ENCODE peak calls at places on chromosomes 11 and 22, in six cellular contexts. X, T, I, S, Y and V are unnamed samples.

GRCh38 chr11:134560566-134561347 is 148.7 kb upstream of the B3GAT1 start:
- DNase-seq in I (peak; percentile 48), T (peak; percentile 42), S (no peak), Y (no peak), X (no peak), V (no peak)

GRCh38 chr11:10426475-10426874 is 28.6 kb upstream of the AMPD3 start:
- DNase-seq in X (no peak), S (no peak), I (no peak), Y (no peak), T (no peak), V (no peak)

GRCh38 chr11:120925944-120926343 is 98.0 kb upstream of the TBCEL start:
- DNase-seq in X (no peak), I (no peak), S (no peak), Y (peak; percentile 92), T (no peak), V (no peak)

GRCh38 chr11:131746201-131746600 is 375.8 kb downstream of the NTM start:
- DNase-seq in I (no peak), T (no peak), X (no peak), S (no peak), Y (no peak), V (no peak)

GRCh38 chr22:45503816-45504702 is 1.4 kb downstream of the FBLN1 start:
- DNase-seq in Y (no peak), S (peak; percentile 52), I (no peak), T (peak; percentile 66), X (no peak), V (peak; percentile 50)

GRCh38 chr11:83521647-83522596 is 235.8 kb upstream of the CCDC90B start:
- DNase-seq in Y (peak; percentile 32), X (no peak), T (peak; percentile 51), I (no peak), S (no peak), V (peak; percentile 37)

GRCh38 chr11:126175261-126175885 is 36.1 kb downstream of the RPUSD4 start:
- DNase-seq in T (no peak), I (no peak), Y (no peak), S (no peak), X (no peak), V (no peak)

GRCh38 chr22:19800761-19801244 is 40.2 kb downstream of the TBX1 start:
- DNase-seq in S (peak; percentile 56), T (peak; percentile 61), I (no peak), Y (no peak), X (no peak), V (peak; percentile 29)

GRCh38 chr11:78262710-78263109 is 74.0 kb downstream of the USP35 start:
- DNase-seq in Y (no peak), I (no peak), X (no peak), T (no peak), S (no peak), V (no peak)

GRCh38 chr11:79182794-79183193 is 258.0 kb downstream of the TENM4 start:
- DNase-seq in I (no peak), Y (no peak), T (no peak), S (no peak), X (no peak), V (no peak)

GRCh38 chr11:117457031-117457785 is 129.6 kb downstream of the CEP164 start:
- DNase-seq in I (peak; percentile 43), X (no peak), Y (no peak), S (no peak), T (no peak), V (no peak)

GRCh38 chr11:82722236-82722635 is 11.4 kb downstream of the FAM181B start:
- DNase-seq in T (no peak), X (no peak), Y (no peak), S (no peak), I (no peak), V (no peak)

GRCh38 chr11:100563541-100564280 is 123.4 kb upstream of the ARHGAP42 start:
- DNase-seq in X (no peak), Y (no peak), I (no peak), T (no peak), S (no peak), V (no peak)

GRCh38 chr11:64094463-64095223 is 58.9 kb downstream of the FLRT1 start:
- DNase-seq in Y (no peak), X (peak; percentile 71), S (no peak), T (no peak), I (no peak), V (no peak)

GRCh38 chr22:44026630-44027511 is 2.8 kb downstream of the PARVB start:
- DNase-seq in X (peak; percentile 74), S (peak; percentile 70), I (peak; percentile 88), T (no peak), Y (peak; percentile 79), V (no peak)

GRCh38 chr22:23190526-23190925 is 10.2 kb downstream of the BCR start:
- DNase-seq in Y (no peak), S (no peak), I (no peak), T (no peak), X (no peak), V (no peak)

GRCh38 chr22:45772726-45773125 is 101.1 kb downstream of the ATXN10 start:
- DNase-seq in X (no peak), T (no peak), I (no peak), S (no peak), Y (peak; percentile 56), V (no peak)

GRCh38 chr11:112364962-112365481 is 104.4 kb upstream of the PLET1 start:
- DNase-seq in S (no peak), X (no peak), I (no peak), Y (no peak), T (peak; percentile 49), V (no peak)

GRCh38 chr22:23673826-23674690 is 16.8 kb upstream of the RGL4 start:
- DNase-seq in T (no peak), S (peak; percentile 32), X (no peak), Y (no peak), I (no peak), V (no peak)

GRCh38 chr11:82960000-82960778 is 58.7 kb downstream of the DDIAS start:
- DNase-seq in S (no peak), T (no peak), I (no peak), X (no peak), Y (peak; percentile 81), V (no peak)

GRCh38 chr11:12693485-12694181 is 19.4 kb downstream of the TEAD1 start:
- DNase-seq in X (peak; percentile 65), Y (peak; percentile 22), T (peak; percentile 34), I (peak; percentile 71), S (peak; percentile 71), V (no peak)

GRCh38 chr22:20155330-20156041 is 4.6 kb upstream of the CCDC188 start:
- DNase-seq in T (peak; percentile 96), I (no peak), X (peak; percentile 61), Y (no peak), S (no peak), V (no peak)

GRCh38 chr22:20782601-20783299 is 8.8 kb downstream of the SERPIND1 start:
- DNase-seq in I (no peak), T (no peak), S (no peak), X (no peak), Y (no peak), V (no peak)

GRCh38 chr22:25069758-25070461 is 117.4 kb downstream of the KIAA1671 start:
- DNase-seq in T (no peak), S (no peak), I (peak; percentile 68), X (peak; percentile 71), Y (no peak), V (no peak)

GRCh38 chr11:134333951-134334350 is 2.2 kb downstream of the GLB1L2 start:
- DNase-seq in X (no peak), T (no peak), I (no peak), S (no peak), Y (no peak), V (no peak)

DNA sequence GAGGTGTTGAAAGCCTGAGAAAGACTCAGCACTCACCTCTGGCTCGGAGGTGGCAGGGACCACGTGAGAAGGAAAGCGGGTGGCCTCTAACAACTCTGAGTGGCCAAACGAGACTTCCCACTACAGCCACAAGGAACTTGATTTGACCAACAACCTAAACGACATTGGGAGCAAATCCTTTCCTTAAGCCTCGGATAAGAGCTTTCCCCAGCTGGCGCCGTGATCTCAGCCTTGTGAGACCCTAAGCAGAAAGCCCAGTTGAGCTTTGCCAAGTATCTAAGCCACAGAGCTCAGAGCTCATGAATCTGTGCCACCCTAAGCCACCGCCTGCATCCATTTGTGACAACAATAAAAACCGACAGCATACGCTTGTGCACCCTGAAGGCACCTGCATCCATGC is 636.0 kb downstream of the TBC1D22A start:
- DNase-seq in S (no peak), Y (no peak), I (no peak), X (no peak), T (no peak), V (no peak)
- H3K9me3 ChIP-seq in S (no peaks in the 10 kb centered on the region), Y (no peaks in the 10 kb centered on the region), I (no peaks in the 10 kb centered on the region), X (no peaks in the 10 kb centered on the region), T (no peaks in the 10 kb centered on the region), V (peaks cover 35% of the 10 kb centered on the region)

GRCh38 chr11:58905716-58906547 is 33.4 kb upstream of the GLYATL1 start:
- DNase-seq in T (peak; percentile 89), Y (no peak), S (no peak), X (no peak), I (no peak), V (no peak)
- H3K4me3 ChIP-seq in T (peak overlapping the region; percentile 73), Y (no peak overlapping the region), S (peak overlapping the region; percentile 23), X (no peak overlapping the region), I (no peak overlapping the region), V (peak overlapping the region; percentile 36)

DNA sequence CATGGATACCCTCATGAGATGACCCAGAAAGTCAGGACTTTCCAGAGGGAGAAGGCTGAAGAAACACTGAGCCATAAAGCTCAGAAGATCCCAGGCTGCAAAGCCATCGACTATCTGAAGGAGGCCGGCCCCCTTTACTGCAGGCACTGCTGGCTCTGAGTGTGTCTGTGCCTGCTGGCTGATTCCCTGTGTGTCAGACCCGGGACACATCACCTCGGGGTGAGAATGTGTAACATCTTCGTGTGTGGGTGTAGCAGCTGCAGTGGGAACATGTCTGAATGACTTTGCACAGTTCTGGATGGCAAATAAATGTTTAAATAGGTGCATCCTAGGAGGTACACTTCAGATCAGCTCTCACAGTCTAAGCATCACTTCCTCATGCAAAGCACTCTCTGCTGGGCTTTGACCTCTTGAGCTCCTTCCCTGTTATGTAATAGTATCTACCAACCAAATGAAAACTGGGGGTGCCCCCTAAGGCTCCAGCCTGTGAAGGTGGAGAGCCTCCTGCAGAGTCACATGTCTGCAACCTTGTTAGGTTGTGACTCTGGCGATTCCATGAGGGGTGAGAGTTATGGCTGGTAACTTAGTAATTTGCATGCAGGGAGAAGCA is 1084.9 kb downstream of the TBC1D22A start:
- DNase-seq in T (no peak), I (no peak), Y (peak; percentile 55), X (no peak), S (no peak), V (no peak)
- H3K9me3 ChIP-seq in T (no peaks in the 10 kb centered on the region), I (no peaks in the 10 kb centered on the region), Y (no peaks in the 10 kb centered on the region), X (no peaks in the 10 kb centered on the region), S (no peaks in the 10 kb centered on the region), V (peaks cover 33% of the 10 kb centered on the region)

GRCh38 chr22:39041908-39042307 is 1.2 kb downstream of the APOBEC3F start:
- DNase-seq in Y (no peak), T (no peak), S (no peak), I (no peak), X (no peak), V (no peak)
- H3K4me3 ChIP-seq in Y (peak overlapping the region; percentile 64), T (no peak overlapping the region), S (no peak overlapping the region), I (peak overlapping the region; percentile 66), X (no peak overlapping the region), V (no peak overlapping the region)

DNA sequence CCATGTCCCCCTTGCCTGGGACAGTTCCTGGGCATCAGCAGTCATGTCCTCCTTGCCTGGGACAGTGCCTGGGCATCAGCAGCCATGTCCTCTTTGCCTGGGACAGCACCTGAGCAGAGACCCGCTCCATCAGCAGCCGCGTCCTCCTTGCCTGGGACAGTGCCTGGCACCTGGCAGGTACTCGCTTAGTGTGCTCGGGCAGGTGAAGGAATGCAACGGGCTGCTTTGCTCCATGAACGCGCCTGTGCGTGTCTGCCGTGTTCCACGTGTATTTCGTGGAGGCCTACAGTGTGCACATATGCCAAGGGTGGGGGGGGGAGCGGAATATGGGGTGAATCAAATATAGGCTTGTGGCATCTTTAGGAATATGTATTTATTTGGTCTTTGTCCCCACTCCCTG is 1490.7 kb downstream of the TBC1D22A start:
- DNase-seq in S (no peak), I (no peak), Y (no peak), T (no peak), X (no peak), V (no peak)
- H3K9me3 ChIP-seq in S (no peaks in the 10 kb centered on the region), I (no peaks in the 10 kb centered on the region), Y (no peaks in the 10 kb centered on the region), T (no peaks in the 10 kb centered on the region), X (no peaks in the 10 kb centered on the region), V (peaks cover 26% of the 10 kb centered on the region)